ENCODE peak calls at places on chromosomes 7 and 10, in eight cellular contexts. One of them, this sample, is unnamed.

GRCh38 chr10:132145002-132145401 is 41.7 kb upstream of the DPYSL4 start:
- DNase-seq in tibial nerve: no peak
- DNase-seq in stomach: no peak
- DNase-seq in ovary: peak; percentile 15
- DNase-seq in HepG2: no peak
- DNase-seq in SK-N-SH: no peak
- DNase-seq in H1: no peak
- DNase-seq in GM12878: no peak
- DNase-seq in this sample: no peak

GRCh38 chr7:142313528-142313927 is 55.7 kb upstream of the PRSS58 start:
- DNase-seq in tibial nerve: no peak
- DNase-seq in stomach: no peak
- DNase-seq in ovary: no peak
- DNase-seq in HepG2: no peak
- DNase-seq in SK-N-SH: no peak
- DNase-seq in H1: no peak
- DNase-seq in GM12878: no peak
- DNase-seq in this sample: no peak

GRCh38 chr10:76036410-76036940 is 605.1 kb downstream of the LRMDA start:
- DNase-seq in tibial nerve: peak; percentile 86
- DNase-seq in stomach: peak; percentile 79
- DNase-seq in ovary: peak; percentile 79
- DNase-seq in HepG2: no peak
- DNase-seq in SK-N-SH: peak; percentile 81
- DNase-seq in H1: peak; percentile 34
- DNase-seq in GM12878: no peak
- DNase-seq in this sample: peak; percentile 78

GRCh38 chr10:46268076-46268881 is 18.5 kb upstream of the ANTXRL start:
- DNase-seq in tibial nerve: no peak
- DNase-seq in stomach: peak; percentile 24
- DNase-seq in ovary: no peak
- DNase-seq in HepG2: no peak
- DNase-seq in SK-N-SH: no peak
- DNase-seq in H1: no peak
- DNase-seq in GM12878: peak; percentile 25
- DNase-seq in this sample: peak; percentile 29

GRCh38 chr7:55533050-55533728 is 39.1 kb downstream of the VOPP1 start:
- DNase-seq in tibial nerve: peak; percentile 13
- DNase-seq in stomach: no peak
- DNase-seq in ovary: no peak
- DNase-seq in HepG2: no peak
- DNase-seq in SK-N-SH: no peak
- DNase-seq in H1: no peak
- DNase-seq in GM12878: peak; percentile 98
- DNase-seq in this sample: peak; percentile 72

GRCh38 chr10:101812606-101813005 is 5.6 kb downstream of the OGA start:
- DNase-seq in tibial nerve: no peak
- DNase-seq in stomach: no peak
- DNase-seq in ovary: no peak
- DNase-seq in HepG2: no peak
- DNase-seq in SK-N-SH: no peak
- DNase-seq in H1: no peak
- DNase-seq in GM12878: no peak
- DNase-seq in this sample: no peak

GRCh38 chr7:116630932-116631449 is 41.0 kb upstream of the MET start:
- DNase-seq in tibial nerve: peak; percentile 25
- DNase-seq in stomach: peak; percentile 86
- DNase-seq in ovary: no peak
- DNase-seq in HepG2: peak; percentile 60
- DNase-seq in SK-N-SH: no peak
- DNase-seq in H1: no peak
- DNase-seq in GM12878: no peak
- DNase-seq in this sample: peak; percentile 88

GRCh38 chr7:70542750-70543376 is 589.1 kb upstream of the GALNT17 start:
- DNase-seq in tibial nerve: no peak
- DNase-seq in stomach: no peak
- DNase-seq in ovary: no peak
- DNase-seq in HepG2: no peak
- DNase-seq in SK-N-SH: no peak
- DNase-seq in H1: no peak
- DNase-seq in GM12878: no peak
- DNase-seq in this sample: peak; percentile 11

GRCh38 chr7:7889791-7890568 is 78.6 kb upstream of the GLCCI1 start:
- DNase-seq in tibial nerve: no peak
- DNase-seq in stomach: no peak
- DNase-seq in ovary: no peak
- DNase-seq in HepG2: no peak
- DNase-seq in SK-N-SH: no peak
- DNase-seq in H1: no peak
- DNase-seq in GM12878: no peak
- DNase-seq in this sample: no peak

DNA sequence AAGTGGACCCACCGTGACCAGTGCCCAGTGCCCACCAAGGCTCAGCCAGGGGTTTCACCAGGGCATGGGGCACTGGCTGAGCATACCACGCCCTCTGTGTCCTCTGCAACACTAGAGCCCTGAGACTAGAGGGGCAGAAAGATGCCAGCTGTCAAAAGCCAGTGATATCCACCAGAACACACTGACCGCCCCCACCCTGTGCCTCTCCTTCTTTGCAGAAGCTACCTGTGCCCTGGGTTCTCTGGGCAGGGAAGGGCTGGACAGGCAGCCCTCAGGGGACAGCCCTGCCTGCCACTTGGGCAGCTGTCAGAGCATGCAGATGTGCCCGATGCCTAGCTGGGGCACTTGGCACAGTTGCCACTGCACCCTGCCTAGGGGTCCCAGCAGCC is 494 bp downstream of the VSIR start:
- DNase-seq in tibial nerve: no peak
- DNase-seq in stomach: no peak
- DNase-seq in ovary: no peak
- DNase-seq in HepG2: no peak
- DNase-seq in SK-N-SH: no peak
- DNase-seq in H1: no peak
- DNase-seq in GM12878: no peak
- DNase-seq in this sample: peak; percentile 28
- H3K4me1 ChIP-seq in tibial nerve: peaks cover 55% of the 10 kb centered on the region
- H3K4me1 ChIP-seq in stomach: peaks cover 75% of the 10 kb centered on the region
- H3K4me1 ChIP-seq in ovary: peaks cover 24% of the 10 kb centered on the region
- H3K4me1 ChIP-seq in HepG2: peaks cover 16% of the 10 kb centered on the region
- H3K4me1 ChIP-seq in SK-N-SH: peaks cover 18% of the 10 kb centered on the region
- H3K4me1 ChIP-seq in H1: peaks cover 2% of the 10 kb centered on the region
- H3K4me1 ChIP-seq in GM12878: peaks cover 63% of the 10 kb centered on the region
- H3K4me1 ChIP-seq in this sample: peaks cover 67% of the 10 kb centered on the region

GRCh38 chr10:106083572-106083971 is 1080.9 kb downstream of the SORCS1 start:
- DNase-seq in tibial nerve: no peak
- DNase-seq in stomach: no peak
- DNase-seq in ovary: no peak
- DNase-seq in HepG2: no peak
- DNase-seq in SK-N-SH: no peak
- DNase-seq in H1: no peak
- DNase-seq in GM12878: no peak
- DNase-seq in this sample: no peak
- H3K27me3 ChIP-seq in tibial nerve: no peaks in the 10 kb centered on the region
- H3K27me3 ChIP-seq in stomach: no peaks in the 10 kb centered on the region
- H3K27me3 ChIP-seq in ovary: no peaks in the 10 kb centered on the region
- H3K27me3 ChIP-seq in HepG2: no peaks in the 10 kb centered on the region
- H3K27me3 ChIP-seq in SK-N-SH: no peaks in the 10 kb centered on the region
- H3K27me3 ChIP-seq in H1: no peaks in the 10 kb centered on the region
- H3K27me3 ChIP-seq in GM12878: no peaks in the 10 kb centered on the region
- H3K27me3 ChIP-seq in this sample: no peaks in the 10 kb centered on the region

GRCh38 chr7:112300831-112301407 is 94.4 kb downstream of the ZNF277 start:
- DNase-seq in tibial nerve: no peak
- DNase-seq in stomach: no peak
- DNase-seq in ovary: no peak
- DNase-seq in HepG2: no peak
- DNase-seq in SK-N-SH: no peak
- DNase-seq in H1: no peak
- DNase-seq in GM12878: no peak
- DNase-seq in this sample: no peak

GRCh38 chr7:112296416-112296815 is 89.9 kb downstream of the ZNF277 start:
- DNase-seq in tibial nerve: no peak
- DNase-seq in stomach: no peak
- DNase-seq in ovary: no peak
- DNase-seq in HepG2: no peak
- DNase-seq in SK-N-SH: no peak
- DNase-seq in H1: no peak
- DNase-seq in GM12878: no peak
- DNase-seq in this sample: no peak

GRCh38 chr7:112297681-112298080 is 91.2 kb downstream of the ZNF277 start:
- DNase-seq in tibial nerve: no peak
- DNase-seq in stomach: no peak
- DNase-seq in ovary: no peak
- DNase-seq in HepG2: no peak
- DNase-seq in SK-N-SH: no peak
- DNase-seq in H1: no peak
- DNase-seq in GM12878: no peak
- DNase-seq in this sample: no peak

GRCh38 chr7:112302566-112302965 is 96.1 kb downstream of the ZNF277 start:
- DNase-seq in tibial nerve: no peak
- DNase-seq in stomach: no peak
- DNase-seq in ovary: no peak
- DNase-seq in HepG2: peak; percentile 7
- DNase-seq in SK-N-SH: no peak
- DNase-seq in H1: no peak
- DNase-seq in GM12878: no peak
- DNase-seq in this sample: no peak

DNA sequence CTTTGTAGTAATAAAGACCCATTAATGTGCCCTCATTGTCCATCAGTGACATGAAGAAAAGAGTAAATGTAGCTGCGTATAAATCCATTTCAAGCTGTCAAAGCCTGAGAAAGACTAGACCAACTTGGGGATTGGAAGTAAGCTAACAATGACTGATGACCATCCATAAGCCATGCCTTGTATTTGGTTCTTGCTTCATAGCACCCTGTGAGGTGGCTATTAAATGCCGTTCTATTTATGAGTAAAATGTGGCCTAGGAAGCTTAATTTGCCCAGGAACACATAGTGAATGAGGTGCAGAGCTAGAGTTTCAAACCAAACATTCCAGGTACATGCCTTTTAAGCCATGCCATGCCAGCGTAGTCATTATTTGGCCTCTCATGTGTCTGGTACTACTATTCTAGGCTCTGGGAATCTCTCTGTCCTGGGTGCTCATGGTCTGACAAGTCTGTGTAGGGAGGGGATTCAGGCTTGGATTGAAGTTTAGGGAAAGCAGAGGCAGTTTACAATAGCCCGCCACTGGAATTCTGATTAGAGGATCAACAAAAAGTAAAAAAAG is 92.1 kb downstream of the ZNF277 start:
- DNase-seq in tibial nerve: no peak
- DNase-seq in stomach: no peak
- DNase-seq in ovary: no peak
- DNase-seq in HepG2: no peak
- DNase-seq in SK-N-SH: no peak
- DNase-seq in H1: no peak
- DNase-seq in GM12878: no peak
- DNase-seq in this sample: no peak
- TF ChIP-seq EP300 in tibial nerve: no peak
- TF ChIP-seq EP300 in stomach: no peak
- TF ChIP-seq EP300 in ovary: no peak
- TF ChIP-seq EP300 in HepG2: no peak
- TF ChIP-seq EP300 in SK-N-SH: no peak
- TF ChIP-seq EP300 in H1: no peak
- TF ChIP-seq EP300 in GM12878: no peak
- TF ChIP-seq EP300 in this sample: no peak

GRCh38 chr10:113518415-113518814 is 34.4 kb upstream of the HABP2 start:
- DNase-seq in tibial nerve: no peak
- DNase-seq in stomach: no peak
- DNase-seq in ovary: no peak
- DNase-seq in HepG2: no peak
- DNase-seq in SK-N-SH: no peak
- DNase-seq in H1: no peak
- DNase-seq in GM12878: no peak
- DNase-seq in this sample: no peak

GRCh38 chr10:113518816-113519591 is 33.8 kb upstream of the HABP2 start:
- DNase-seq in tibial nerve: no peak
- DNase-seq in stomach: no peak
- DNase-seq in ovary: no peak
- DNase-seq in HepG2: no peak
- DNase-seq in SK-N-SH: no peak
- DNase-seq in H1: no peak
- DNase-seq in GM12878: no peak
- DNase-seq in this sample: no peak

GRCh38 chr10:113517165-113517892 is 35.5 kb upstream of the HABP2 start:
- DNase-seq in tibial nerve: no peak
- DNase-seq in stomach: no peak
- DNase-seq in ovary: no peak
- DNase-seq in HepG2: no peak
- DNase-seq in SK-N-SH: no peak
- DNase-seq in H1: no peak
- DNase-seq in GM12878: no peak
- DNase-seq in this sample: no peak

GRCh38 chr10:113517893-113518240 is 35.0 kb upstream of the HABP2 start:
- DNase-seq in tibial nerve: no peak
- DNase-seq in stomach: no peak
- DNase-seq in ovary: no peak
- DNase-seq in HepG2: no peak
- DNase-seq in SK-N-SH: no peak
- DNase-seq in H1: no peak
- DNase-seq in GM12878: no peak
- DNase-seq in this sample: no peak

GRCh38 chr10:113515521-113516045 is 37.3 kb upstream of the HABP2 start:
- DNase-seq in tibial nerve: no peak
- DNase-seq in stomach: no peak
- DNase-seq in ovary: no peak
- DNase-seq in HepG2: no peak
- DNase-seq in SK-N-SH: no peak
- DNase-seq in H1: no peak
- DNase-seq in GM12878: no peak
- DNase-seq in this sample: no peak
- H3K4me1 ChIP-seq in tibial nerve: no peaks in the 10 kb centered on the region
- H3K4me1 ChIP-seq in stomach: peaks cover 4% of the 10 kb centered on the region
- H3K4me1 ChIP-seq in ovary: peaks cover 5% of the 10 kb centered on the region
- H3K4me1 ChIP-seq in HepG2: no peaks in the 10 kb centered on the region
- H3K4me1 ChIP-seq in SK-N-SH: peaks cover 9% of the 10 kb centered on the region
- H3K4me1 ChIP-seq in H1: no peaks in the 10 kb centered on the region
- H3K4me1 ChIP-seq in GM12878: no peaks in the 10 kb centered on the region
- H3K4me1 ChIP-seq in this sample: no peaks in the 10 kb centered on the region

GRCh38 chr10:103278424-103278823 is 1.5 kb downstream of the INA start:
- DNase-seq in tibial nerve: no peak
- DNase-seq in stomach: no peak
- DNase-seq in ovary: no peak
- DNase-seq in HepG2: no peak
- DNase-seq in SK-N-SH: no peak
- DNase-seq in H1: no peak
- DNase-seq in GM12878: no peak
- DNase-seq in this sample: no peak

GRCh38 chr10:103276251-103276936 is 544 bp upstream of the INA start:
- DNase-seq in tibial nerve: no peak
- DNase-seq in stomach: no peak
- DNase-seq in ovary: no peak
- DNase-seq in HepG2: no peak
- DNase-seq in SK-N-SH: peak; percentile 39
- DNase-seq in H1: no peak
- DNase-seq in GM12878: no peak
- DNase-seq in this sample: no peak

GRCh38 chr10:103277713-103278299 is 868 bp downstream of the INA start:
- DNase-seq in tibial nerve: no peak
- DNase-seq in stomach: no peak
- DNase-seq in ovary: no peak
- DNase-seq in HepG2: no peak
- DNase-seq in SK-N-SH: peak; percentile 57
- DNase-seq in H1: no peak
- DNase-seq in GM12878: no peak
- DNase-seq in this sample: no peak

GRCh38 chr10:103278862-103279298 is 1.9 kb downstream of the INA start:
- DNase-seq in tibial nerve: peak; percentile 24
- DNase-seq in stomach: peak; percentile 35
- DNase-seq in ovary: peak; percentile 55
- DNase-seq in HepG2: no peak
- DNase-seq in SK-N-SH: no peak
- DNase-seq in H1: no peak
- DNase-seq in GM12878: no peak
- DNase-seq in this sample: peak; percentile 36

GRCh38 chr10:103276941-103277712 is at the start of gene INA:
- DNase-seq in tibial nerve: no peak
- DNase-seq in stomach: no peak
- DNase-seq in ovary: no peak
- DNase-seq in HepG2: no peak
- DNase-seq in SK-N-SH: peak; percentile 97
- DNase-seq in H1: no peak
- DNase-seq in GM12878: no peak
- DNase-seq in this sample: no peak
- H3K27me3 ChIP-seq in tibial nerve: no peaks in the 10 kb centered on the region
- H3K27me3 ChIP-seq in stomach: peaks cover 75% of the 10 kb centered on the region
- H3K27me3 ChIP-seq in ovary: no peaks in the 10 kb centered on the region
- H3K27me3 ChIP-seq in HepG2: peaks cover 10% of the 10 kb centered on the region
- H3K27me3 ChIP-seq in SK-N-SH: peaks cover 6% of the 10 kb centered on the region
- H3K27me3 ChIP-seq in H1: peaks cover 36% of the 10 kb centered on the region
- H3K27me3 ChIP-seq in GM12878: no peaks in the 10 kb centered on the region
- H3K27me3 ChIP-seq in this sample: peaks cover 73% of the 10 kb centered on the region